ENCODE peak calls at places on chromosomes 16 and 17, in four cellular contexts. O is ascending aorta; B is activated CD8-positive, alpha-beta T cell treated with anti-CD3 and anti-CD28 coated beads for 36 hours; Q is nephron progenitor cell. H is an unnamed sample.
A peak's percentile ranks its signal among the peaks of the same experiment; 100 is the strongest.

GRCh38 chr16:81003064-81003463 is 3.6 kb downstream of the CMC2 start:
- DNase-seq in O (no peak), B (no peak), Q (no peak), H (no peak)

GRCh38 chr17:68526548-68526947 is 14.3 kb downstream of the PRKAR1A start:
- DNase-seq in O (no peak), B (no peak), Q (no peak), H (no peak)

GRCh38 chr17:77375526-77375916 is 234.8 kb downstream of the SEC14L1 start:
- DNase-seq in O (no peak), B (no peak), Q (no peak), H (no peak)

GRCh38 chr16:12061336-12062055 is 85.0 kb downstream of the SNX29 start:
- DNase-seq in O (no peak), B (no peak), Q (no peak), H (peak; percentile 4)

GRCh38 chr17:155576-155975 is 18.2 kb downstream of the SCGB1C2 start:
- DNase-seq in O (no peak), B (no peak), Q (no peak), H (no peak)

GRCh38 chr17:2137342-2138098 is 82.6 kb downstream of the HIC1 start:
- DNase-seq in O (no peak), B (no peak), Q (no peak), H (peak; percentile 70)

GRCh38 chr16:19488213-19488640 is 33.7 kb downstream of the GDE1 start:
- DNase-seq in O (peak; percentile 30), B (no peak), Q (no peak), H (no peak)

GRCh38 chr17:38449364-38449763 is 21.1 kb downstream of the ARHGAP23 start:
- DNase-seq in O (no peak), B (no peak), Q (peak; percentile 67), H (no peak)

GRCh38 chr17:20955437-20956323 is 87.1 kb downstream of the USP22 start:
- DNase-seq in O (no peak), B (no peak), Q (no peak), H (no peak)

GRCh38 chr16:86568677-86569623 is 2.3 kb downstream of the FOXC2 start:
- DNase-seq in O (no peak), B (no peak), Q (no peak), H (no peak)

GRCh38 chr16:47358816-47359215 is 102.0 kb downstream of the ITFG1 start:
- DNase-seq in O (no peak), B (no peak), Q (no peak), H (no peak)

GRCh38 chr16:57663436-57663835 is 4.7 kb upstream of the ADGRG3 start:
- DNase-seq in O (no peak), B (no peak), Q (no peak), H (no peak)

GRCh38 chr17:41619162-41619933 is 5.0 kb downstream of the KRT17 start:
- DNase-seq in O (no peak), B (no peak), Q (no peak), H (no peak)

GRCh38 chr17:28765038-28765437 is 21.2 kb downstream of the TRAF4 start:
- DNase-seq in O (no peak), B (no peak), Q (no peak), H (no peak)

GRCh38 chr17:41695954-41696720 is 7.5 kb downstream of the EIF1 start:
- DNase-seq in O (no peak), B (peak; percentile 75), Q (peak; percentile 77), H (peak; percentile 81)

GRCh38 chr16:29915590-29916247 is 10.3 kb downstream of the KCTD13 start:
- DNase-seq in O (no peak), B (no peak), Q (no peak), H (no peak)

GRCh38 chr17:20121359-20122235 is 112.4 kb downstream of the SPECC1 start:
- DNase-seq in O (peak; percentile 82), B (peak; percentile 82), Q (peak; percentile 78), H (peak; percentile 79)

GRCh38 chr17:69254187-69254586 is 25.6 kb upstream of the ABCA10 start:
- DNase-seq in O (no peak), B (no peak), Q (no peak), H (no peak)

GRCh38 chr17:2796164-2797140 is at the start of gene RAP1GAP2:
- DNase-seq in O (peak; percentile 80), B (peak; percentile 69), Q (no peak), H (no peak)

GRCh38 chr16:31201511-31202401 is 804 bp downstream of the PYCARD start:
- DNase-seq in O (no peak), B (peak; percentile 46), Q (peak; percentile 32), H (peak; percentile 82)

GRCh38 chr17:42667088-42667951 is 8.2 kb downstream of the TUBG2 start:
- DNase-seq in O (peak; percentile 84), B (no peak), Q (no peak), H (no peak)

GRCh38 chr17:20191066-20191465 is 181.9 kb downstream of the SPECC1 start:
- DNase-seq in O (no peak), B (no peak), Q (no peak), H (no peak)

GRCh38 chr16:51657844-51658243 is 506.8 kb upstream of the SALL1 start:
- DNase-seq in O (no peak), B (no peak), Q (no peak), H (no peak)

GRCh38 chr17:21129023-21129681 is 2.4 kb downstream of the DHRS7B start:
- DNase-seq in O (no peak), B (no peak), Q (no peak), H (no peak)

GRCh38 chr16:81676571-81677374 is 102.3 kb upstream of the PLCG2 start:
- DNase-seq in O (no peak), B (no peak), Q (no peak), H (no peak)

GRCh38 chr16:89922884-89923639 is at the start of gene TUBB3:
- DNase-seq in O (no peak), B (peak; percentile 60), Q (peak; percentile 90), H (peak; percentile 83)

GRCh38 chr16:10629592-10629963 is 49.2 kb upstream of the EMP2 start:
- DNase-seq in O (no peak), B (no peak), Q (no peak), H (no peak)

GRCh38 chr16:70438325-70438982 is 446 bp downstream of the ST3GAL2 start:
- DNase-seq in O (peak; percentile 68), B (no peak), Q (no peak), H (no peak)

GRCh38 chr16:47967374-47967773 is 188.4 kb downstream of the ABCC12 start:
- DNase-seq in O (no peak), B (no peak), Q (no peak), H (no peak)

GRCh38 chr17:10585529-10585928 is 36.1 kb upstream of the MYH2 start:
- DNase-seq in O (no peak), B (no peak), Q (no peak), H (no peak)

GRCh38 chr17:16251556-16251955 is 34.5 kb downstream of the PIGL start:
- DNase-seq in O (no peak), B (no peak), Q (no peak), H (no peak)
- TF ChIP-seq CTCF in O (no peak), B (no peak), Q (no peak), H (no peak)

GRCh38 chr16:3674513-3675295 is 20.2 kb downstream of the DNASE1 start:
- DNase-seq in O (no peak), B (no peak), Q (peak; percentile 69), H (peak; percentile 32)
- TF ChIP-seq CTCF in O (no peak), B (no peak), Q (no peak), H (no peak)

GRCh38 chr17:44967026-44967906 is 837 bp downstream of the C1QL1 start:
- DNase-seq in O (no peak), B (no peak), Q (no peak), H (no peak)

GRCh38 chr17:44969144-44969780 is 1.2 kb upstream of the C1QL1 start:
- DNase-seq in O (no peak), B (no peak), Q (no peak), H (no peak)

GRCh38 chr17:44968225-44969143 is at the start of gene C1QL1:
- DNase-seq in O (peak; percentile 94), B (peak; percentile 89), Q (peak; percentile 98), H (peak; percentile 100)

GRCh38 chr17:44966348-44967025 is 1.6 kb downstream of the C1QL1 start:
- DNase-seq in O (no peak), B (no peak), Q (no peak), H (no peak)

DNA sequence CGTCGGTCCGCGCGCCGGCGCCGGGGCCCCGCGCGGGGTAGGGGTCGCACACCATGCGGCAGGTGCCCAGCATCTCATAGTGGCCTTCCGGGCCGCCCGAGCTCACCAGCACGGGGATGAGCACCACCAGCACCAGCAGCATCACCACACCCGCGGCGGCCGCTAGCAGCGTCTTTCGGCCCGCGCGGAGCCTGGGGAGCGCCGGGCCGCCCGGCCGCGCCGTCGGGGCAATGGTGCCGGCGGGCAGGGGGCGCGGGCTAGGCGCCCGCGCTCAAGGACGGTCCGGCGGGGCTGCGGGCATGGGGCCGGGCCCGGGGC is 237 bp downstream of the C1QL1 start:
- DNase-seq in O (no peak), B (no peak), Q (no peak), H (no peak)
- TF ChIP-seq CTCF in O (no peak), B (no peak), Q (no peak), H (no peak)

GRCh38 chr17:39671651-39672521 is 3.6 kb downstream of the PNMT start:
- DNase-seq in O (peak; percentile 69), B (peak; percentile 34), Q (peak; percentile 55), H (no peak)
- TF ChIP-seq CTCF in O (peak; percentile 72), B (peak; percentile 59), Q (peak; percentile 64), H (peak; percentile 35)

DNA sequence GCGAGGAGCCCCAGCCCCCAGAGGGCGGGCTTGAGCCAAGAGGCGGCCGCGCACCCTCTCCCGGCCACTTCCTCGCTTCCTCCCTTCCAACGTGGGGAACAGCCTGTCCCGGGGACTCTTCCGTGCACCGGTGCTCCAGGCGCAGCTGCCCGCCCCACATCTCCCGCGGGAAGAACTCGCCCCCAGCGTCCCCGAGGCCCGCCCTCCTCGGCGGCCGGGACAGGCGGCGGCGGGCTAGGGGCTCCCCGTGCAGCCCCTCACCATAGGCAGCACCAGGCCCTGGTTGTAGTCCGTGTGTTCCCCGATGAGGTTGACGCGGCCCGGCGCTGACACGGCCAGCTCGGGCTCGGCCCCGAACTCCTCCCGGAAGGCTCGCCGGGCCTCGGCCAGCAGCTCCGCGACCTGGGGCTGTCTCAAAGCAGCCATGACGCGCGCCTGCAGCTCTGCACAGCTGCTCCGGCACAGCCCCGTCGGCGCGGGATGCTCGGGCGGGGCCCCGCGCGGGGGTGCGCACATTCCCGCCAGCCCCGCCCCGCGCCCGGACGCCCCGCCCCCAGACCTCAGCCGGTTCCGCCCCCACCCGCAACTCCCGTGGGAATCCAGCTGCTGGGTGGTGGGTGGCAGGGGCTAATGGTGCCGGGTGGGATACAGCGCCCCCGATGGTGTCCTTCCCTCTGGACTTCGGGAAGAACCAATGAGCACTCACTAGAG is at the start of gene GALK1:
- DNase-seq in O (peak; percentile 86), B (peak; percentile 81), Q (peak; percentile 80), H (peak; percentile 92)
- TF ChIP-seq CTCF in O (peak; percentile 66), B (peak; percentile 78), Q (no peak), H (peak; percentile 62)